ENCODE peak calls at places on chromosomes 1 and 21, in ten cellular contexts. B is esophagus squamous epithelium; U is dorsolateral prefrontal cortex; D is fibroblast of pulmonary artery; E is HT1080; W is prostate gland; T is HCEC 1CT; A is activated CD4-positive, alpha-beta T cell treated with anti-CD3 and anti-CD28 coated beads for 1 hour; H is osteocyte; G is SK-N-DZ. R is an unnamed sample.

GRCh38 chr1:66495490-66495889 is 38.5 kb upstream of the SGIP1 start:
- DNase-seq in B (no peak), U (no peak), D (peak; percentile 34), E (no peak), W (no peak), T (peak; percentile 25), A (no peak), H (no peak), G (peak; percentile 79), R (no peak)

GRCh38 chr21:43893536-43894205 is 28.6 kb downstream of the AGPAT3 start:
- DNase-seq in B (no peak), U (no peak), D (no peak), E (no peak), W (no peak), T (no peak), A (no peak), H (no peak), G (no peak), R (peak; percentile 51)

GRCh38 chr1:205746757-205747412 is 3.1 kb downstream of the NUCKS1 start:
- DNase-seq in B (no peak), U (no peak), D (no peak), E (no peak), W (no peak), T (no peak), A (no peak), H (no peak), G (no peak), R (no peak)

GRCh38 chr1:29767088-29767685 is 530.9 kb downstream of the PTPRU start:
- DNase-seq in B (no peak), U (no peak), D (no peak), E (no peak), W (no peak), T (no peak), A (no peak), H (peak; percentile 83), G (no peak), R (peak; percentile 25)

GRCh38 chr1:201409440-201409839 is 10.3 kb upstream of the LAD1 start:
- DNase-seq in B (no peak), U (no peak), D (peak; percentile 17), E (peak; percentile 35), W (no peak), T (no peak), A (no peak), H (no peak), G (no peak), R (no peak)

GRCh38 chr1:30664103-30664755 is 59.2 kb downstream of the MATN1 start:
- DNase-seq in B (no peak), U (no peak), D (no peak), E (no peak), W (peak; percentile 39), T (no peak), A (no peak), H (no peak), G (no peak), R (no peak)

GRCh38 chr1:183411091-183411490 is 7.1 kb downstream of the NMNAT2 start:
- DNase-seq in B (no peak), U (no peak), D (no peak), E (peak; percentile 30), W (no peak), T (peak; percentile 26), A (no peak), H (no peak), G (no peak), R (no peak)

GRCh38 chr1:108592030-108592759 is 32.3 kb downstream of the EEIG2 start:
- DNase-seq in B (no peak), U (no peak), D (peak; percentile 36), E (peak; percentile 56), W (no peak), T (peak; percentile 57), A (no peak), H (no peak), G (no peak), R (no peak)